ENCODE peak calls at places on chromosomes 1 and 21, in six cellular contexts. J, G, T, Z, C and O are unnamed samples.
A peak's percentile ranks its signal among the peaks of the same experiment; 100 is the strongest.

GRCh38 chr1:38235705-38236104 is 189.1 kb upstream of the POU3F1 start:
- DNase-seq in J (no peak), G (peak; percentile 58), T (no peak), Z (no peak), C (no peak), O (no peak)

GRCh38 chr1:208942394-208942793 is 641.1 kb upstream of the CAMK1G start:
- DNase-seq in J (no peak), G (no peak), T (no peak), Z (no peak), C (no peak), O (no peak)

GRCh38 chr1:118984086-118984989 is 3.8 kb downstream of the TBX15 start:
- DNase-seq in J (peak; percentile 86), G (peak; percentile 5), T (peak; percentile 81), Z (no peak), C (peak; percentile 64), O (peak; percentile 45)

GRCh38 chr1:204087893-204088528 is 15.1 kb downstream of the SOX13 start:
- DNase-seq in J (no peak), G (no peak), T (no peak), Z (peak; percentile 26), C (no peak), O (no peak)

GRCh38 chr1:81920245-81920740 is 119.6 kb downstream of the ADGRL2 start:
- DNase-seq in J (peak; percentile 79), G (peak; percentile 74), T (peak; percentile 68), Z (peak; percentile 2), C (peak; percentile 79), O (peak; percentile 86)

GRCh38 chr1:180163044-180163443 is 8.4 kb downstream of the QSOX1 start:
- DNase-seq in J (no peak), G (no peak), T (no peak), Z (no peak), C (no peak), O (no peak)

GRCh38 chr21:26797878-26798456 is 47.2 kb downstream of the ADAMTS1 start:
- DNase-seq in J (no peak), G (no peak), T (no peak), Z (no peak), C (no peak), O (no peak)

GRCh38 chr1:84946631-84947030 is 50.3 kb downstream of the MCOLN2 start:
- DNase-seq in J (no peak), G (peak; percentile 68), T (no peak), Z (no peak), C (no peak), O (peak; percentile 62)

GRCh38 chr1:117412472-117412871 is 45.2 kb downstream of the MAN1A2 start:
- DNase-seq in J (no peak), G (no peak), T (no peak), Z (no peak), C (no peak), O (no peak)

GRCh38 chr1:202172015-202172355 is 11.6 kb upstream of the PTPN7 start:
- DNase-seq in J (no peak), G (no peak), T (no peak), Z (no peak), C (no peak), O (no peak)

DNA sequence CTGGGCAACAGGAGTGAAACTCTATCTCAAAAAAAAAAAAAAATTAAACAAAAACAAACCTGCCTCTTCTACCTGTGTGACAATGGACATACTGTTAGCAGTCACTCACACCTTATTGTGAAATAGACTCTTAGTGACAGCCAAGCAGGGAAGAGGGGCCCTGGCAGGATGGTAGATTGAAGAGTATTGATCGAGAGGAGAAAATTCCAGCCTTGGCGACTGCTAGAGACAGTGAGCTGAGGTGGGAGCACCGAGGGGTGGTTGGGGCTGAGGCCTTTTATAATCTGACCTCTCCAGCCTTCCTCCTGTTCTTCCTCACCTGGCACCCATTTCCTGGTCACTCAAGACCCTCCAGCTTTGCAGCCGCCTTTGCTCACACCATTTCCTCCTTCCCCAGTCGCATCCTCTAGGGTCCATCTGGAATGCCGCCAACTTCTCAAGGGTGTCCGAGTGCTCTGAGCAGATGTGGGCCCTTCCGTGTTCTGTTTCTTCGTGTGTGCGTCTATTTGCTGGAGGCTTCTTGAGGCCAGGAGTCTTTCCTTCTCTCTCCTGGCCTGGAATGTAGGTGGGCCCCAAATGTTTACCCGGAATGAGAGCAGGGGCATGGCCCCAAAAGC is 196.9 kb upstream of the TMEM51 start:
- DNase-seq in J (no peak), G (no peak), T (no peak), Z (no peak), C (no peak), O (no peak)
- H3K27ac ChIP-seq in J (no peak overlapping the region), G (no peak overlapping the region), T (no peak overlapping the region), Z (no peak overlapping the region), C (no peak overlapping the region), O (no peak overlapping the region)

GRCh38 chr1:213443415-213443814 is 392.4 kb downstream of the RPS6KC1 start:
- DNase-seq in J (no peak), G (no peak), T (no peak), Z (peak; percentile 85), C (no peak), O (no peak)
- H4K91ac ChIP-seq in J (no peak overlapping the region), G (no peak overlapping the region), T (no peak overlapping the region), Z (no peak overlapping the region), C (no peak overlapping the region), O (no peak overlapping the region)

DNA sequence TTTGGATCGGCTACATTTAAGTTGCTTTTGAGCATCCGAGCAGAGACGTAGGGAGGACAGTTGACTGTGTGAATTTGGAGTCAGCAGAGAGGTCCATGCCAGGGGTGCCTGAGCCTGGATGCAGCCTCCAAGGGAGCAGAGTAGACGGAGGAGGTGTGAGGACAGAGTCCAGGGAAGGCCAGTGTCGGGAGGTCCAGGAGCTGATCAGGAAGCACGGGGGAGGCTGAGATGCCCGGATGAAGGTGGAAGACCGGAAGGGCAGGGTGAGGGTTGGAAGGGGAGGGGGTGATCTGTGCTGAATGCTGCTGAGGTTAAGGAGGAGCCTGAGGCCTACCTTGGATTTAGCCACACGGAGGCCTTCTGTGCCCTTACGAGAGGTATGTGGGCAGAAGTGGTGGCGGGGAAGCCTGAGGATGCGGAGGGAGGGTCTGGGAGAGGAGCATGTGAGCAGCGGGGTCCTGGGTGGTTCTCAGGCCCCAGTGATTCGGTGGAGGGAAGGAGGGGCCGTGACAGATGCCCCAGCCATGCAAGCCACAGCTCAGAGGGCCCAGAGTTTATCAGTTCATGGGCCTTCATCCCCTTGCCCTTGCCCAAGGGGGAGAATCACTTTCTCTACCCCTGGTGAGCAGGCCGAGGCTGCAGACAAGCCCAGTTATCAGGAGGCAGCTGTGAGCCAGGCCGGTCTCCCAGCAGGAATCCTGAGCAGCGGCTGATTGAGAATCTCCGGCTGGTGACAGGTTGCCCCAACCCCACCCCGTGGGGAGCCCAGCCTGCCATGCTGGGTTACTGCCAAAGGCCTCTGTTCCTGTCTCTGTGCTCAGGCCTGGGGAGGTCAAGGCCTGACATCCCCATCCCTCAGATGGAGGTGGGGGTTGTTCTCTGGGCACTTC is 53.9 kb upstream of the ACTL8 start:
- DNase-seq in J (no peak), G (no peak), T (no peak), Z (no peak), C (no peak), O (no peak)
- H3K4me1 ChIP-seq in J (no peaks in the 10 kb centered on the region), G (peaks cover under 1% of the 10 kb centered on the region), T (peaks cover 7% of the 10 kb centered on the region), Z (no peaks in the 10 kb centered on the region), C (peaks cover 15% of the 10 kb centered on the region), O (peaks cover 10% of the 10 kb centered on the region)

GRCh38 chr1:87452648-87453047 is 124.0 kb downstream of the LMO4 start:
- DNase-seq in J (no peak), G (no peak), T (no peak), Z (no peak), C (no peak), O (no peak)
- H3K27ac ChIP-seq in J (no peak overlapping the region), G (no peak overlapping the region), T (no peak overlapping the region), Z (no peak overlapping the region), C (no peak overlapping the region), O (no peak overlapping the region)

GRCh38 chr21:35309316-35309715 is 260.2 kb upstream of the RUNX1 start:
- DNase-seq in J (no peak), G (no peak), T (no peak), Z (no peak), C (no peak), O (no peak)
- H4K91ac ChIP-seq in J (no peak overlapping the region), G (no peak overlapping the region), T (no peak overlapping the region), Z (no peak overlapping the region), C (no peak overlapping the region), O (no peak overlapping the region)

DNA sequence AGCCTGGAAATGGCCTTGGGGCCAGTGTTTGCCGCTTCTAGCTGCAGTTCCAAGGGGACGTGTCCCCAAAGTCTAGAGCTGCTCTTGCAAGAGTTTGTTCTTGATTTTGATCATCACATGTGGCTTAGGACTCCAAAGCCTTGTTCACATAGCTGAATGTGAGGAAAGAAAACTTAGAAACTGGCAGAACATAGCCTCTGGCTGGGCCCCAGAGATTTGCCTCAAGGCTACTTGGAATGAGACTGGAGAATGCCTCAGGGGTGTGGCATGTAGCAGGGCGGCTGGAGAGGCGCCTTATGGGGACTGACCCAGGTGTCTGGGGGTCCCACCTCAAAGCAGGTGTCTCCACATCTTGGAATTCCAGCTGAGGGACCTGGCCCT is 2.3 kb downstream of the PDXK start:
- DNase-seq in J (no peak), G (no peak), T (no peak), Z (peak; percentile 77), C (no peak), O (no peak)
- H3K4me1 ChIP-seq in J (no peaks in the 10 kb centered on the region), G (peaks cover 17% of the 10 kb centered on the region), T (peaks cover 21% of the 10 kb centered on the region), Z (peaks cover 21% of the 10 kb centered on the region), C (peaks cover 12% of the 10 kb centered on the region), O (peaks cover 41% of the 10 kb centered on the region)

DNA sequence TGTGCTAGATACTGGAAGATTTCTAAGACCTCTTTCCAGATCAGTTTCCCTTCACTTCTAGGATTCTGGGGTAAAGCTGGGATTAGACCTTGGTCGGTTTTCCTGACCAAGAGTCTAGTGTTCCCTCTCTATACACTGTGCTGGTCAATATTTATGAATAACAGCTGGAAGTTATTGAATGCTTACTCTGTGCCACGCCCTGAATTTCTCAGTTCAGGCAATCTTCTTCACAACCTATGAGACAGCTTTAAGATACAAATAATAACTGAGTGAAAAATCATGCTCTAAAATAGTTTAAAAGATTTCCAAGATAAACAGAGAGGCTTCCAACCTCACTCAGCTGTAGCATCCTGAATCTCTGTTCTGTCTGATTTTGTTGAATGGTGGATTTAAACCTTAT is 72.2 kb downstream of the GNG12 start:
- DNase-seq in J (no peak), G (no peak), T (no peak), Z (no peak), C (no peak), O (no peak)
- H3K27ac ChIP-seq in J (no peak overlapping the region), G (no peak overlapping the region), T (no peak overlapping the region), Z (no peak overlapping the region), C (no peak overlapping the region), O (no peak overlapping the region)

GRCh38 chr1:70264875-70265274 is 43.7 kb downstream of the SRSF11 start:
- DNase-seq in J (no peak), G (no peak), T (no peak), Z (no peak), C (no peak), O (no peak)
- H4K91ac ChIP-seq in J (no peak overlapping the region), G (no peak overlapping the region), T (no peak overlapping the region), Z (no peak overlapping the region), C (no peak overlapping the region), O (no peak overlapping the region)